ENCODE peak calls at places on chromosomes 12 and 14, in eight cellular contexts. C is SK-MEL-5; T is CD4-positive, alpha-beta T cell; R is astrocyte of the spinal cord; E is retina; O is COR-L47; D is GM04503; B is renal cortical epithelial cell. X is an unnamed sample.

GRCh38 chr14:32621585-32621984 is 292.5 kb downstream of the AKAP6 start:
- DNase-seq in C (no peak), T (no peak), R (no peak), E (no peak), O (no peak), D (no peak), B (no peak), X (no peak)

GRCh38 chr14:36367985-36368774 is 47.7 kb upstream of the MBIP start:
- DNase-seq in C (no peak), T (no peak), R (no peak), E (peak), O (no peak), D (no peak), B (no peak), X (no peak)

GRCh38 chr12:62722971-62723680 is 211.8 kb downstream of the PPM1H start:
- DNase-seq in C (no peak), T (no peak), R (no peak), E (no peak), O (peak), D (no peak), B (no peak), X (no peak)

GRCh38 chr14:89129570-89129969 is 287.5 kb downstream of the FOXN3 start:
- DNase-seq in C (no peak), T (no peak), R (no peak), E (no peak), O (no peak), D (no peak), B (no peak), X (no peak)

GRCh38 chr14:74706101-74706500 is 6.8 kb downstream of the AREL1 start:
- DNase-seq in C (no peak), T (no peak), R (peak), E (peak), O (no peak), D (no peak), B (peak), X (no peak)

GRCh38 chr12:62834406-62834805 is 100.5 kb downstream of the PPM1H start:
- DNase-seq in C (no peak), T (no peak), R (no peak), E (peak), O (no peak), D (no peak), B (no peak), X (no peak)

GRCh38 chr12:114625294-114625851 is 58.6 kb downstream of the TBX3 start:
- DNase-seq in C (peak), T (no peak), R (peak), E (peak), O (peak), D (peak), B (peak), X (peak)

GRCh38 chr12:91986084-91986483 is 159.6 kb downstream of the BTG1 start:
- DNase-seq in C (no peak), T (no peak), R (no peak), E (peak), O (no peak), D (no peak), B (peak), X (no peak)

GRCh38 chr14:65296402-65296801 is 116.1 kb upstream of the FUT8 start:
- DNase-seq in C (no peak), T (no peak), R (no peak), E (no peak), O (no peak), D (no peak), B (no peak), X (no peak)

GRCh38 chr12:78155546-78155945 is 324.9 kb downstream of the NAV3 start:
- DNase-seq in C (no peak), T (no peak), R (peak), E (no peak), O (no peak), D (no peak), B (no peak), X (no peak)

GRCh38 chr14:79573486-79573885 is 637.8 kb downstream of the DIO2 start:
- DNase-seq in C (no peak), T (no peak), R (peak), E (no peak), O (no peak), D (no peak), B (no peak), X (peak)

GRCh38 chr12:40946612-40947194 is 241.4 kb upstream of the PDZRN4 start:
- DNase-seq in C (peak), T (no peak), R (peak), E (no peak), O (peak), D (no peak), B (peak), X (no peak)

GRCh38 chr14:24376448-24377070 is 8.6 kb downstream of the NFATC4 start:
- DNase-seq in C (no peak), T (no peak), R (no peak), E (no peak), O (no peak), D (no peak), B (no peak), X (no peak)

GRCh38 chr14:61472025-61472672 is 150.8 kb downstream of the PRKCH start:
- DNase-seq in C (peak), T (peak), R (peak), E (peak), O (no peak), D (peak), B (peak), X (peak)

GRCh38 chr14:68358978-68359861 is 433.6 kb downstream of the ZFP36L1 start:
- DNase-seq in C (no peak), T (no peak), R (no peak), E (no peak), O (no peak), D (no peak), B (no peak), X (no peak)

GRCh38 chr12:2092890-2093289 is 40.1 kb downstream of the CACNA1C start:
- DNase-seq in C (no peak), T (no peak), R (no peak), E (no peak), O (no peak), D (no peak), B (no peak), X (no peak)

GRCh38 chr14:36660736-36661505 is 739 bp upstream of the PAX9 start:
- DNase-seq in C (no peak), T (no peak), R (no peak), E (peak), O (no peak), D (no peak), B (no peak), X (no peak)